ENCODE peak calls at places on chromosomes 5 and 9, in four cellular contexts. M is HepG2, E is GM12878, V is H1. L is an unnamed sample.

GRCh38 chr5:96680759-96681158 is 18.6 kb downstream of the CAST start:
- DNase-seq in V (no peak), M (no peak), E (no peak), L (no peak)

GRCh38 chr5:16483361-16483760 is 17.8 kb upstream of the ZNF622 start:
- DNase-seq in E (no peak), V (no peak), M (no peak), L (no peak)

GRCh38 chr5:139847790-139848507 is 52.3 kb downstream of the PSD2 start:
- DNase-seq in V (peak), M (no peak), E (no peak), L (peak)

GRCh38 chr5:170408189-170408588 is 19.0 kb upstream of the KCNMB1 start:
- DNase-seq in M (no peak), V (no peak), E (no peak), L (peak)

GRCh38 chr5:132103380-132103951 is 29.9 kb downstream of the CSF2 start:
- DNase-seq in V (no peak), M (peak), E (peak), L (peak)

GRCh38 chr9:87307810-87308209 is 189.9 kb upstream of the DAPK1 start:
- DNase-seq in E (no peak), M (no peak), V (no peak), L (no peak)

GRCh38 chr5:115463985-115464384 is 80.6 kb downstream of the FEM1C start:
- DNase-seq in M (no peak), V (no peak), E (no peak), L (no peak)

GRCh38 chr5:145965804-145966203 is 29.4 kb downstream of the SH3RF2 start:
- DNase-seq in E (no peak), V (no peak), M (no peak), L (no peak)

GRCh38 chr9:136977223-136978072 is at the start of gene PTGDS:
- DNase-seq in E (no peak), M (no peak), V (no peak), L (no peak)

GRCh38 chr5:112372543-112372942 is 46.5 kb downstream of the EPB41L4A start:
- DNase-seq in V (no peak), E (no peak), M (no peak), L (no peak)

GRCh38 chr5:81428446-81428845 is 34.5 kb upstream of the ACOT12 start:
- DNase-seq in E (no peak), V (no peak), M (no peak), L (no peak)

GRCh38 chr9:121326130-121326838 is 43.8 kb downstream of the STOM start:
- DNase-seq in V (no peak), E (no peak), M (no peak), L (no peak)

GRCh38 chr9:84897362-84898094 is 228.0 kb downstream of the NTRK2 start:
- DNase-seq in E (no peak), V (no peak), M (no peak), L (no peak)

GRCh38 chr9:133919253-133920115 is 72.6 kb downstream of the VAV2 start:
- DNase-seq in V (no peak), E (no peak), M (no peak), L (no peak)

GRCh38 chr5:100430268-100430900 is 104.8 kb upstream of the FAM174A start:
- DNase-seq in E (peak), V (peak), M (peak), L (peak)

GRCh38 chr9:3261484-3261883 is 264.3 kb downstream of the RFX3 start:
- DNase-seq in M (no peak), E (no peak), V (no peak), L (no peak)
- TF ChIP-seq TCF12 in M (no peak), E (no peak), V (no peak), L (no peak)

DNA sequence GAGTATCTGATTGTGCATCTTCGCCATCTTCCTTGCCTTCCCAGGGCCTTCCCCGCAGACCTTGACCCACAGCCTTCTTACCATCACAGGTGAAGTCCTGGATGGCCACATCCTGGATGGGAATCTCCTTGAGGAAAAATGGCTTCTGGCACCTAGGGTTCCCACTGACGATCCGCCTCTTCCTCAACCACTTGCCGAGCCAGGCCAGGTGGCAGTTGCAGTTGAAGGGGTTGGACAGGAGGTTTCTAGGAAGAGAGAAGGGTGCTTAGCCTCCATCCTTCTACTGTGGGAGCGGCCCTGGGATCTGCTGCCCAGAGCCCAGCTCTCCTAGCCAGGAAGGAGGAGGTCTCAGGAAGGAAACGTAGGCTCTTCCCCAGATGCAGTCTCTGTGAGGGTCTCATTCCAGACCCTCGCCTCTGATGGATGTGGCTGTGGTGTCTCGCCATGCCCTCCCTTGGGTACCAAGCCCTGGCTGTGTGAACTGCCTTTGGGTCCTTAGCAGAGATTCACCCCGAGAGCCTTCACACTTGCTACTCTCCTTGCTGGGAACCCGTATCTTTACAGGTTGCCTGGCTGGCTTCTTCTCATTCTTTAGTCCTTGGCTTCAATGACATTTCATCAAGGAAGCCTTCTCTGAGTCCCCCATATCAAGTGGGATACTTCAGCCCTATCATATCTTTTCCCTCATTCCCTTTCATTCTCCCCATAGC is 170.4 kb upstream of the PANK3 start:
- DNase-seq in E (no peak), V (no peak), M (no peak), L (no peak)
- TF ChIP-seq SIN3A in E (no peak), V (no peak), M (no peak), L (no peak)

GRCh38 chr5:178895615-178896571 is at the start of gene ZFP2:
- DNase-seq in E (no peak), M (peak), V (peak), L (peak)
- TF ChIP-seq TCF12 in E (no peak), M (no peak), V (peak), L (no peak)

GRCh38 chr5:150658121-150658520 is 2.9 kb upstream of the MYOZ3 start:
- DNase-seq in E (no peak), M (no peak), V (no peak), L (no peak)

GRCh38 chr5:150655221-150655620 is 5.8 kb upstream of the MYOZ3 start:
- DNase-seq in E (no peak), M (no peak), V (no peak), L (no peak)

GRCh38 chr5:150654181-150654580 is 6.9 kb upstream of the MYOZ3 start:
- DNase-seq in V (no peak), E (no peak), M (no peak), L (no peak)

GRCh38 chr5:150658699-150659265 is 2.3 kb upstream of the MYOZ3 start:
- DNase-seq in E (no peak), M (no peak), V (no peak), L (no peak)

GRCh38 chr5:150656191-150657132 is 4.6 kb upstream of the MYOZ3 start:
- DNase-seq in M (peak), V (peak), E (peak), L (peak)
- TF ChIP-seq SIN3A in M (no peak), V (peak), E (no peak), L (no peak)

DNA sequence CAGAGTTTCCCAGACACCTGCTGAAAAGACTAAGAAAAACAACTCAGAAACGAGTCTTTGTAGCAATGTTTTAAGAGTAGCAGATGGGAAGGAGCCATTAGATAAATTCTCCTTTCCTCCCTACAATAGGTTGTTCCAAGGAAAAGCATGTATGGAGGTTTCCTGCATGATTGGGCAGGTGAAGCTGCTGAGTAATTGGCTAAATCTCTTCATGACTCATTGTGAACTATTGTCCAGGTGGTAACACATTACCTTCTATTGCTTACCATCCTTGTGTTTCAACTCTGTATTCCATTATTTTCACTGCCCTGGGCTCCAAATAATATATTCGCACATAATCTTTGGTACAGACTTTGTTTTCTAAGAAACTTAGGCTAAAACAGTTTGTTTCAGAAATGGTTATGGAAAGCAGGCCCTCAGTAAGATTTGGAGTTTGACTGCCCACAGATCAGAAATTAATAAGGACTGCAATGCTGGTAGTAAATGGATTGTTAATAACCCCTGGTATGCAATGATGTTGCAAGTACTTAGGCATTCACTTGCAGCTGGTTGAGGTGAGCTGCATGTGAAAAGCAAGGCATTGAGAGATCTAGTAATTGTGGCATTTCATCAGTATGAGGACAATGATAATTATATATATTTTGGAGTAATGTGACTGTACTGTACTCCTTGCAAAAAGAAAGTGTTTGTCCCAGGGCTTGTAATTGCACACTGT is 281.4 kb upstream of the VLDLR start:
- DNase-seq in V (no peak), M (no peak), E (no peak), L (no peak)
- TF ChIP-seq TCF12 in V (no peak), M (no peak), E (no peak), L (no peak)

L was measured in SK-N-SH.